ENCODE peak calls at places on chromosomes 6 and 20, in four cellular contexts. One of them, this sample, is unnamed.

GRCh38 chr6:37029249-37029959 is 23.9 kb downstream of the FGD2 start:
- DNase-seq in NCI-H1105: peak; percentile 31
- DNase-seq in NCI-H345: peak; percentile 25
- DNase-seq in nephron progenitor cell: peak; percentile 74
- DNase-seq in this sample: no peak

GRCh38 chr6:71124340-71124739 is 164.3 kb upstream of the OGFRL1 start:
- DNase-seq in NCI-H1105: peak; percentile 39
- DNase-seq in NCI-H345: peak; percentile 12
- DNase-seq in nephron progenitor cell: no peak
- DNase-seq in this sample: no peak

GRCh38 chr6:26028753-26029569 is 58.3 kb upstream of the HFE start:
- DNase-seq in NCI-H1105: no peak
- DNase-seq in NCI-H345: no peak
- DNase-seq in nephron progenitor cell: no peak
- DNase-seq in this sample: no peak

GRCh38 chr6:27825025-27825823 is 87.0 kb downstream of the OR2B2 start:
- DNase-seq in NCI-H1105: no peak
- DNase-seq in NCI-H345: no peak
- DNase-seq in nephron progenitor cell: no peak
- DNase-seq in this sample: peak; percentile 35

GRCh38 chr6:21615504-21615903 is 22.0 kb downstream of the SOX4 start:
- DNase-seq in NCI-H1105: no peak
- DNase-seq in NCI-H345: no peak
- DNase-seq in nephron progenitor cell: no peak
- DNase-seq in this sample: no peak

GRCh38 chr6:11324453-11325023 is 92.1 kb upstream of the NEDD9 start:
- DNase-seq in NCI-H1105: no peak
- DNase-seq in NCI-H345: no peak
- DNase-seq in nephron progenitor cell: no peak
- DNase-seq in this sample: no peak

GRCh38 chr6:435442-436307 is 44.1 kb downstream of the IRF4 start:
- DNase-seq in NCI-H1105: no peak
- DNase-seq in NCI-H345: no peak
- DNase-seq in nephron progenitor cell: no peak
- DNase-seq in this sample: no peak

GRCh38 chr6:114142256-114142655 is 171.3 kb upstream of the HDAC2 start:
- DNase-seq in NCI-H1105: no peak
- DNase-seq in NCI-H345: no peak
- DNase-seq in nephron progenitor cell: no peak
- DNase-seq in this sample: no peak

GRCh38 chr6:29211488-29211887 is 40.8 kb downstream of the OR2J2 start:
- DNase-seq in NCI-H1105: no peak
- DNase-seq in NCI-H345: no peak
- DNase-seq in nephron progenitor cell: no peak
- DNase-seq in this sample: no peak

GRCh38 chr20:38724603-38725457 is 544 bp downstream of the SLC32A1 start:
- DNase-seq in NCI-H1105: peak; percentile 28
- DNase-seq in NCI-H345: no peak
- DNase-seq in nephron progenitor cell: peak; percentile 41
- DNase-seq in this sample: no peak

GRCh38 chr20:41340327-41341055 is at the start of gene LPIN3:
- DNase-seq in NCI-H1105: peak; percentile 92
- DNase-seq in NCI-H345: peak; percentile 59
- DNase-seq in nephron progenitor cell: peak; percentile 94
- DNase-seq in this sample: peak; percentile 88